ENCODE peak calls at places on chromosomes 6 and 20, in eight cellular contexts. Y is GOT3; E is T-helper 17 cell; L is Jurkat, Clone E6-1; G is D341Med; J is Right ventricle myocardium superior; U is T-cell; V is SK-N-DZ. T is an unnamed sample.

GRCh38 chr6:120826253-120826652 is 508.0 kb downstream of the TBC1D32 start:
- DNase-seq in J (no peak), L (peak; percentile 10), E (no peak), V (peak; percentile 35), Y (no peak), U (no peak), G (peak; percentile 55), T (no peak)

GRCh38 chr6:12010635-12011275 is 1.4 kb upstream of the HIVEP1 start:
- DNase-seq in Y (no peak), U (no peak), G (peak; percentile 61), L (no peak), E (peak; percentile 47), J (peak; percentile 84), V (peak; percentile 83), T (peak; percentile 81)

GRCh38 chr20:35318502-35319157 is 26.4 kb upstream of the FAM83C start:
- DNase-seq in J (no peak), V (no peak), U (no peak), L (no peak), G (no peak), Y (no peak), E (no peak), T (no peak)

GRCh38 chr6:149834513-149835481 is 29.4 kb downstream of the LRP11 start:
- DNase-seq in U (peak; percentile 73), Y (no peak), L (peak; percentile 88), E (peak; percentile 79), V (peak; percentile 46), J (no peak), G (peak; percentile 61), T (no peak)

GRCh38 chr6:93523365-93523764 is 104.0 kb upstream of the EPHA7 start:
- DNase-seq in G (no peak), J (no peak), L (no peak), V (no peak), Y (no peak), U (no peak), E (no peak), T (no peak)

GRCh38 chr20:37670426-37670825 is 23.4 kb upstream of the CTNNBL1 start:
- DNase-seq in U (no peak), Y (no peak), J (peak; percentile 50), L (no peak), E (no peak), G (no peak), V (peak; percentile 74), T (peak; percentile 41)

GRCh38 chr6:35015996-35016395 is 125.1 kb downstream of the TCP11 start:
- DNase-seq in J (no peak), L (no peak), E (no peak), U (no peak), V (no peak), Y (no peak), G (no peak), T (no peak)

GRCh38 chr6:133837801-133838349 is 51.0 kb upstream of the TCF21 start:
- DNase-seq in V (peak; percentile 11), J (peak; percentile 53), G (peak; percentile 79), Y (no peak), L (peak; percentile 39), E (peak; percentile 55), U (peak; percentile 39), T (peak; percentile 61)

GRCh38 chr20:42260216-42260615 is 642.0 kb upstream of the CHD6 start:
- DNase-seq in G (peak; percentile 86), E (no peak), L (no peak), J (no peak), Y (no peak), V (no peak), U (no peak), T (no peak)

GRCh38 chr6:138970856-138971425 is 17.1 kb downstream of the REPS1 start:
- DNase-seq in Y (no peak), E (no peak), V (no peak), G (no peak), L (no peak), U (no peak), J (no peak), T (no peak)

GRCh38 chr6:12200025-12200424 is 90.1 kb upstream of the EDN1 start:
- DNase-seq in L (no peak), V (no peak), J (no peak), G (no peak), Y (no peak), U (no peak), E (no peak), T (no peak)

GRCh38 chr6:14759976-14760672 is 485.7 kb upstream of the JARID2 start:
- DNase-seq in Y (no peak), E (no peak), L (no peak), U (no peak), V (no peak), J (no peak), G (no peak), T (no peak)

GRCh38 chr6:70124882-70125535 is 177.9 kb downstream of the COL9A1 start:
- DNase-seq in G (no peak), U (no peak), E (no peak), Y (no peak), V (peak; percentile 50), L (no peak), J (no peak), T (no peak)

GRCh38 chr6:36121752-36122494 is 8.4 kb upstream of the MAPK13 start:
- DNase-seq in G (no peak), J (no peak), V (peak; percentile 25), E (no peak), Y (no peak), L (no peak), U (no peak), T (no peak)

GRCh38 chr6:14635933-14636599 is 518.5 kb downstream of the CD83 start:
- DNase-seq in Y (no peak), V (no peak), G (no peak), U (no peak), J (no peak), L (peak; percentile 70), E (no peak), T (no peak)

GRCh38 chr6:34982424-34982852 is 93.4 kb downstream of the ANKS1A start:
- DNase-seq in J (no peak), G (no peak), U (no peak), V (no peak), E (no peak), Y (no peak), L (peak; percentile 39), T (no peak)

GRCh38 chr20:63334356-63334755 is 26.8 kb downstream of the CHRNA4 start:
- DNase-seq in E (no peak), V (no peak), J (no peak), Y (no peak), U (no peak), L (no peak), G (no peak), T (peak; percentile 5)

GRCh38 chr20:59299961-59300340 is 460 bp upstream of the EDN3 start:
- DNase-seq in V (no peak), G (no peak), U (no peak), E (no peak), J (no peak), L (no peak), Y (no peak), T (no peak)

GRCh38 chr6:141562801-141563763 is 569.6 kb upstream of the GJE1 start:
- DNase-seq in J (peak; percentile 51), U (peak; percentile 55), E (peak; percentile 53), L (peak; percentile 73), Y (no peak), G (peak; percentile 63), V (peak; percentile 81), T (peak; percentile 56)

GRCh38 chr20:24657878-24658620 is 188.6 kb downstream of the SYNDIG1 start:
- DNase-seq in U (no peak), V (no peak), Y (no peak), E (no peak), L (no peak), J (no peak), G (no peak), T (no peak)

GRCh38 chr20:20480689-20481088 is 112.8 kb downstream of the INSM1 start:
- DNase-seq in G (no peak), J (no peak), U (no peak), V (no peak), E (no peak), Y (no peak), L (no peak), T (no peak)

GRCh38 chr6:84512396-84512795 is 252.0 kb downstream of the TBX18 start:
- DNase-seq in L (no peak), V (no peak), Y (no peak), U (no peak), J (no peak), G (no peak), E (no peak), T (no peak)

GRCh38 chr6:156879235-156879995 is 102.2 kb downstream of the ARID1B start:
- DNase-seq in Y (no peak), J (no peak), G (no peak), U (no peak), E (no peak), V (no peak), L (no peak), T (no peak)

T was measured in left ventricle myocardium superior.